ENCODE peak calls at places on chromosome 20, in four cellular contexts. One of them, this sample, is unnamed.

GRCh38 chr20:61896058-61896961 is 169.4 kb downstream of the TAF4 start:
- DNase-seq in stimulated activated effector memory CD8-positive, alpha-beta T cell treated with anti-CD3 and anti-CD28 coated beads, Interleukin-12 subunit alpha, Interleukin-12 subunit beta, amount 100 ng/mL, for 72 hours: peak; percentile 56
- DNase-seq in GM23248: peak; percentile 73
- DNase-seq in occipital lobe: peak; percentile 36
- DNase-seq in this sample: peak; percentile 38

GRCh38 chr20:51172558-51173428 is 149.9 kb upstream of the KCNG1 start:
- DNase-seq in stimulated activated effector memory CD8-positive, alpha-beta T cell treated with anti-CD3 and anti-CD28 coated beads, Interleukin-12 subunit alpha, Interleukin-12 subunit beta, amount 100 ng/mL, for 72 hours: no peak
- DNase-seq in GM23248: no peak
- DNase-seq in occipital lobe: no peak
- DNase-seq in this sample: peak; percentile 25

GRCh38 chr20:4090756-4091331 is 75.5 kb upstream of the RNF24 start:
- DNase-seq in stimulated activated effector memory CD8-positive, alpha-beta T cell treated with anti-CD3 and anti-CD28 coated beads, Interleukin-12 subunit alpha, Interleukin-12 subunit beta, amount 100 ng/mL, for 72 hours: no peak
- DNase-seq in GM23248: peak; percentile 87
- DNase-seq in occipital lobe: no peak
- DNase-seq in this sample: peak; percentile 92

GRCh38 chr20:45037635-45038034 is 63.3 kb downstream of the KCNS1 start:
- DNase-seq in stimulated activated effector memory CD8-positive, alpha-beta T cell treated with anti-CD3 and anti-CD28 coated beads, Interleukin-12 subunit alpha, Interleukin-12 subunit beta, amount 100 ng/mL, for 72 hours: no peak
- DNase-seq in GM23248: no peak
- DNase-seq in occipital lobe: no peak
- DNase-seq in this sample: no peak

GRCh38 chr20:58435237-58435636 is 46.2 kb downstream of the VAPB start:
- DNase-seq in stimulated activated effector memory CD8-positive, alpha-beta T cell treated with anti-CD3 and anti-CD28 coated beads, Interleukin-12 subunit alpha, Interleukin-12 subunit beta, amount 100 ng/mL, for 72 hours: no peak
- DNase-seq in GM23248: no peak
- DNase-seq in occipital lobe: no peak
- DNase-seq in this sample: no peak

GRCh38 chr20:17538517-17539170 is 7.5 kb upstream of the BFSP1 start:
- DNase-seq in stimulated activated effector memory CD8-positive, alpha-beta T cell treated with anti-CD3 and anti-CD28 coated beads, Interleukin-12 subunit alpha, Interleukin-12 subunit beta, amount 100 ng/mL, for 72 hours: peak; percentile 56
- DNase-seq in GM23248: peak; percentile 34
- DNase-seq in occipital lobe: no peak
- DNase-seq in this sample: peak; percentile 28

GRCh38 chr20:22333885-22334545 is 250.4 kb downstream of the FOXA2 start:
- DNase-seq in stimulated activated effector memory CD8-positive, alpha-beta T cell treated with anti-CD3 and anti-CD28 coated beads, Interleukin-12 subunit alpha, Interleukin-12 subunit beta, amount 100 ng/mL, for 72 hours: no peak
- DNase-seq in GM23248: peak; percentile 79
- DNase-seq in occipital lobe: no peak
- DNase-seq in this sample: peak; percentile 64

GRCh38 chr20:20441259-20441658 is 73.4 kb downstream of the INSM1 start:
- DNase-seq in stimulated activated effector memory CD8-positive, alpha-beta T cell treated with anti-CD3 and anti-CD28 coated beads, Interleukin-12 subunit alpha, Interleukin-12 subunit beta, amount 100 ng/mL, for 72 hours: no peak
- DNase-seq in GM23248: no peak
- DNase-seq in occipital lobe: no peak
- DNase-seq in this sample: no peak

GRCh38 chr20:63702751-63703470 is 4.9 kb downstream of the ARFRP1 start:
- DNase-seq in stimulated activated effector memory CD8-positive, alpha-beta T cell treated with anti-CD3 and anti-CD28 coated beads, Interleukin-12 subunit alpha, Interleukin-12 subunit beta, amount 100 ng/mL, for 72 hours: no peak
- DNase-seq in GM23248: no peak
- DNase-seq in occipital lobe: no peak
- DNase-seq in this sample: no peak

GRCh38 chr20:10919549-10920140 is 245.8 kb upstream of the JAG1 start:
- DNase-seq in stimulated activated effector memory CD8-positive, alpha-beta T cell treated with anti-CD3 and anti-CD28 coated beads, Interleukin-12 subunit alpha, Interleukin-12 subunit beta, amount 100 ng/mL, for 72 hours: no peak
- DNase-seq in GM23248: peak; percentile 79
- DNase-seq in occipital lobe: no peak
- DNase-seq in this sample: peak; percentile 67

GRCh38 chr20:24665196-24665595 is 195.8 kb downstream of the SYNDIG1 start:
- DNase-seq in stimulated activated effector memory CD8-positive, alpha-beta T cell treated with anti-CD3 and anti-CD28 coated beads, Interleukin-12 subunit alpha, Interleukin-12 subunit beta, amount 100 ng/mL, for 72 hours: no peak
- DNase-seq in GM23248: no peak
- DNase-seq in occipital lobe: no peak
- DNase-seq in this sample: no peak

GRCh38 chr20:61419010-61419409 is 166.9 kb downstream of the CDH4 start:
- DNase-seq in stimulated activated effector memory CD8-positive, alpha-beta T cell treated with anti-CD3 and anti-CD28 coated beads, Interleukin-12 subunit alpha, Interleukin-12 subunit beta, amount 100 ng/mL, for 72 hours: no peak
- DNase-seq in GM23248: no peak
- DNase-seq in occipital lobe: no peak
- DNase-seq in this sample: no peak

GRCh38 chr20:5471368-5471767 is 154.6 kb upstream of the PROKR2 start:
- DNase-seq in stimulated activated effector memory CD8-positive, alpha-beta T cell treated with anti-CD3 and anti-CD28 coated beads, Interleukin-12 subunit alpha, Interleukin-12 subunit beta, amount 100 ng/mL, for 72 hours: no peak
- DNase-seq in GM23248: no peak
- DNase-seq in occipital lobe: no peak
- DNase-seq in this sample: no peak

GRCh38 chr20:45933231-45934045 is 1.0 kb upstream of the PCIF1 start:
- DNase-seq in stimulated activated effector memory CD8-positive, alpha-beta T cell treated with anti-CD3 and anti-CD28 coated beads, Interleukin-12 subunit alpha, Interleukin-12 subunit beta, amount 100 ng/mL, for 72 hours: peak; percentile 80
- DNase-seq in GM23248: peak; percentile 83
- DNase-seq in occipital lobe: peak; percentile 70
- DNase-seq in this sample: peak; percentile 86

GRCh38 chr20:47392015-47392720 is 35.7 kb upstream of the ZMYND8 start:
- DNase-seq in stimulated activated effector memory CD8-positive, alpha-beta T cell treated with anti-CD3 and anti-CD28 coated beads, Interleukin-12 subunit alpha, Interleukin-12 subunit beta, amount 100 ng/mL, for 72 hours: no peak
- DNase-seq in GM23248: peak; percentile 97
- DNase-seq in occipital lobe: peak; percentile 17
- DNase-seq in this sample: peak; percentile 100

GRCh38 chr20:61940491-61940890 is 125.2 kb downstream of the TAF4 start:
- DNase-seq in stimulated activated effector memory CD8-positive, alpha-beta T cell treated with anti-CD3 and anti-CD28 coated beads, Interleukin-12 subunit alpha, Interleukin-12 subunit beta, amount 100 ng/mL, for 72 hours: no peak
- DNase-seq in GM23248: no peak
- DNase-seq in occipital lobe: no peak
- DNase-seq in this sample: no peak

GRCh38 chr20:10427060-10427692 is 6.8 kb downstream of the MKKS start:
- DNase-seq in stimulated activated effector memory CD8-positive, alpha-beta T cell treated with anti-CD3 and anti-CD28 coated beads, Interleukin-12 subunit alpha, Interleukin-12 subunit beta, amount 100 ng/mL, for 72 hours: no peak
- DNase-seq in GM23248: peak; percentile 86
- DNase-seq in occipital lobe: no peak
- DNase-seq in this sample: peak; percentile 77

GRCh38 chr20:47989957-47990356 is 204.7 kb upstream of the SULF2 start:
- DNase-seq in stimulated activated effector memory CD8-positive, alpha-beta T cell treated with anti-CD3 and anti-CD28 coated beads, Interleukin-12 subunit alpha, Interleukin-12 subunit beta, amount 100 ng/mL, for 72 hours: no peak
- DNase-seq in GM23248: no peak
- DNase-seq in occipital lobe: no peak
- DNase-seq in this sample: peak; percentile 42

GRCh38 chr20:31835977-31836852 is 9.2 kb downstream of the FOXS1 start:
- DNase-seq in stimulated activated effector memory CD8-positive, alpha-beta T cell treated with anti-CD3 and anti-CD28 coated beads, Interleukin-12 subunit alpha, Interleukin-12 subunit beta, amount 100 ng/mL, for 72 hours: peak; percentile 62
- DNase-seq in GM23248: peak; percentile 97
- DNase-seq in occipital lobe: peak; percentile 58
- DNase-seq in this sample: peak; percentile 97

GRCh38 chr20:37901667-37902503 is 1.0 kb upstream of the VSTM2L start:
- DNase-seq in stimulated activated effector memory CD8-positive, alpha-beta T cell treated with anti-CD3 and anti-CD28 coated beads, Interleukin-12 subunit alpha, Interleukin-12 subunit beta, amount 100 ng/mL, for 72 hours: no peak
- DNase-seq in GM23248: peak; percentile 81
- DNase-seq in occipital lobe: no peak
- DNase-seq in this sample: peak; percentile 82

GRCh38 chr20:48153523-48153922 is 368.2 kb upstream of the SULF2 start:
- DNase-seq in stimulated activated effector memory CD8-positive, alpha-beta T cell treated with anti-CD3 and anti-CD28 coated beads, Interleukin-12 subunit alpha, Interleukin-12 subunit beta, amount 100 ng/mL, for 72 hours: no peak
- DNase-seq in GM23248: no peak
- DNase-seq in occipital lobe: peak; percentile 51
- DNase-seq in this sample: peak; percentile 39

This sample was measured in RPMI7951.